ENCODE peak calls at places on chromosomes 5 and 9, in seven cellular contexts. One of them, this sample, is unnamed.

GRCh38 chr9:130950039-130950311 is 10.9 kb upstream of the FIBCD1 start:
- DNase-seq in HCT116: no peak
- DNase-seq in H1: no peak
- DNase-seq in erythroblast: no peak
- DNase-seq in adrenal gland: no peak
- DNase-seq in K562: no peak
- DNase-seq in A549: no peak
- DNase-seq in this sample: no peak

GRCh38 chr9:26753971-26754370 is 138.6 kb downstream of the CAAP1 start:
- DNase-seq in HCT116: no peak
- DNase-seq in H1: no peak
- DNase-seq in erythroblast: no peak
- DNase-seq in adrenal gland: no peak
- DNase-seq in K562: no peak
- DNase-seq in A549: no peak
- DNase-seq in this sample: no peak

GRCh38 chr9:6667633-6668280 is 22.2 kb upstream of the GLDC start:
- DNase-seq in HCT116: no peak
- DNase-seq in H1: no peak
- DNase-seq in erythroblast: peak; percentile 47
- DNase-seq in adrenal gland: no peak
- DNase-seq in K562: peak; percentile 37
- DNase-seq in A549: peak; percentile 53
- DNase-seq in this sample: no peak

GRCh38 chr5:136249678-136250266 is 56.8 kb upstream of the SMIM32 start:
- DNase-seq in HCT116: peak; percentile 54
- DNase-seq in H1: peak; percentile 61
- DNase-seq in erythroblast: peak; percentile 54
- DNase-seq in adrenal gland: peak; percentile 78
- DNase-seq in K562: peak; percentile 67
- DNase-seq in A549: peak; percentile 70
- DNase-seq in this sample: peak; percentile 37

GRCh38 chr9:128781186-128782070 is 5.6 kb upstream of the TBC1D13 start:
- DNase-seq in HCT116: no peak
- DNase-seq in H1: no peak
- DNase-seq in erythroblast: peak; percentile 69
- DNase-seq in adrenal gland: no peak
- DNase-seq in K562: no peak
- DNase-seq in A549: no peak
- DNase-seq in this sample: no peak

GRCh38 chr9:86303316-86303975 is 21.1 kb upstream of the ISCA1 start:
- DNase-seq in HCT116: no peak
- DNase-seq in H1: no peak
- DNase-seq in erythroblast: no peak
- DNase-seq in adrenal gland: no peak
- DNase-seq in K562: peak; percentile 12
- DNase-seq in A549: no peak
- DNase-seq in this sample: no peak

GRCh38 chr5:55918097-55919035 is 67.2 kb downstream of the IL31RA start:
- DNase-seq in HCT116: no peak
- DNase-seq in H1: peak; percentile 35
- DNase-seq in erythroblast: no peak
- DNase-seq in adrenal gland: no peak
- DNase-seq in K562: peak; percentile 25
- DNase-seq in A549: no peak
- DNase-seq in this sample: no peak

GRCh38 chr5:38847549-38848341 is 1.9 kb downstream of the OSMR start:
- DNase-seq in HCT116: no peak
- DNase-seq in H1: no peak
- DNase-seq in erythroblast: no peak
- DNase-seq in adrenal gland: no peak
- DNase-seq in K562: no peak
- DNase-seq in A549: peak; percentile 41
- DNase-seq in this sample: no peak

GRCh38 chr9:138122676-138123075 is 245.1 kb downstream of the CACNA1B start:
- DNase-seq in HCT116: no peak
- DNase-seq in H1: no peak
- DNase-seq in erythroblast: no peak
- DNase-seq in adrenal gland: no peak
- DNase-seq in K562: no peak
- DNase-seq in A549: no peak
- DNase-seq in this sample: no peak

DNA sequence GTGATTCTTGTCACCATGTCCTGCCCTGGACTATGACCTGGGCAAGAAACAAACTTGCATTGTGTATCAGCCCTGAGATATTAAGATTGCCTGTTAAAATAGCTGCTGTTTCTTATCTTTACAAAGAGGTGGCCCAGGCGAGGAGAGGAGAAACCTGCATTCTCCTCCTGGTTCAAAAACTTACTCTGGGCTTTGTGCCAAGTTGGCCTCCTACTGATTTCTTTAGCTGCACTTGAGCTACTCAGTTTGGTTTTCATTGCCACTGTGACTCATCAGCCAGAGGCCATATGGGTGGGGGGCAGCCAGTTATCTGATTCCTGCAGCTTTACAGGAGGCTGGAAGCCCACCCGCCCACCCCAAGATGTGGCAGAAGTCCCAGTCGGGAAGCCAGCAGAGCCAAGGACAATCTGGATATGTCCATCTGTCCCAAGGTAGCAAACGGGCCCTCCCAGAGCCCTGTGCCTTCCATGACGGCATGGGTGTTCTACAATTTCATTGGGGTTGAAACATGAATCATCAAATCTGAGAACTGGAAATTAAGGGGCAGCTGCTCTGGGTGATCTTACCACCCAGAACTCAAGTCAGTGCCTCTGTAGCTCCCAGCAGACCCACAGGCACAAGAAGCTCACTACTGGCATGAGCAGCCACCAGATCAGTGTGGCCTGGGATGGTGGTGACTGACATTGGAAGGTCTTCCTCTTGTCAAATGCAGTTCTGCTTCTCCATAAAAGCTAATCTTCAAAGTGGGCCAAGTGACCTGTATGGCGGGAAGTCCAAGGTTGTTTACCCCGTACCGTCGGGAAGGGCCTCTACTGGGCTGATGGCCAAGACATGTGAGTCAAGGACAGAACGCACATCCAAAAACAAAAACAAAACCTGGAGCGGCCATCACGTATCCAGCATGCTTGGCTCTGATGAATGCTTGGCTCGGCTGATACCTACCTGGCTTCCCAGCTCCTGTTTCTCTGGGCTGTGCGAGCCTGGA is 15.5 kb downstream of the FCN2 start:
- DNase-seq in HCT116: peak; percentile 69
- DNase-seq in H1: no peak
- DNase-seq in erythroblast: no peak
- DNase-seq in adrenal gland: peak; percentile 88
- DNase-seq in K562: peak; percentile 14
- DNase-seq in A549: peak; percentile 76
- DNase-seq in this sample: peak; percentile 92
- TF ChIP-seq POLR2A in HCT116: no peak
- TF ChIP-seq POLR2A in H1: no peak
- TF ChIP-seq POLR2A in erythroblast: no peak
- TF ChIP-seq POLR2A in adrenal gland: peak; percentile 27
- TF ChIP-seq POLR2A in K562: no peak
- TF ChIP-seq POLR2A in A549: no peak
- TF ChIP-seq POLR2A in this sample: no peak

GRCh38 chr5:124951676-124952075 is 205.2 kb upstream of the ZNF608 start:
- DNase-seq in HCT116: no peak
- DNase-seq in H1: no peak
- DNase-seq in erythroblast: no peak
- DNase-seq in adrenal gland: no peak
- DNase-seq in K562: no peak
- DNase-seq in A549: no peak
- DNase-seq in this sample: no peak
- TF ChIP-seq POLR2A in HCT116: no peak
- TF ChIP-seq POLR2A in H1: no peak
- TF ChIP-seq POLR2A in erythroblast: no peak
- TF ChIP-seq POLR2A in adrenal gland: no peak
- TF ChIP-seq POLR2A in K562: no peak
- TF ChIP-seq POLR2A in A549: no peak
- TF ChIP-seq POLR2A in this sample: no peak

GRCh38 chr5:157918811-157919742 is 60.1 kb upstream of the CLINT1 start:
- DNase-seq in HCT116: no peak
- DNase-seq in H1: no peak
- DNase-seq in erythroblast: no peak
- DNase-seq in adrenal gland: no peak
- DNase-seq in K562: peak; percentile 9
- DNase-seq in A549: peak; percentile 13
- DNase-seq in this sample: no peak
- TF ChIP-seq POLR2A in HCT116: no peak
- TF ChIP-seq POLR2A in H1: no peak
- TF ChIP-seq POLR2A in erythroblast: no peak
- TF ChIP-seq POLR2A in adrenal gland: no peak
- TF ChIP-seq POLR2A in K562: no peak
- TF ChIP-seq POLR2A in A549: no peak
- TF ChIP-seq POLR2A in this sample: no peak

GRCh38 chr5:139658928-139659667 is 10.9 kb downstream of the CXXC5 start:
- DNase-seq in HCT116: no peak
- DNase-seq in H1: no peak
- DNase-seq in erythroblast: peak; percentile 47
- DNase-seq in adrenal gland: peak; percentile 81
- DNase-seq in K562: peak; percentile 58
- DNase-seq in A549: peak; percentile 70
- DNase-seq in this sample: peak; percentile 77

GRCh38 chr5:139659673-139660072 is 11.5 kb downstream of the CXXC5 start:
- DNase-seq in HCT116: no peak
- DNase-seq in H1: no peak
- DNase-seq in erythroblast: no peak
- DNase-seq in adrenal gland: no peak
- DNase-seq in K562: no peak
- DNase-seq in A549: no peak
- DNase-seq in this sample: no peak

GRCh38 chr5:139660916-139661814 is 13.0 kb downstream of the CXXC5 start:
- DNase-seq in HCT116: peak; percentile 63
- DNase-seq in H1: no peak
- DNase-seq in erythroblast: peak; percentile 97
- DNase-seq in adrenal gland: peak; percentile 93
- DNase-seq in K562: peak; percentile 95
- DNase-seq in A549: peak; percentile 64
- DNase-seq in this sample: peak; percentile 92

GRCh38 chr5:139658501-139658927 is 10.4 kb downstream of the CXXC5 start:
- DNase-seq in HCT116: no peak
- DNase-seq in H1: no peak
- DNase-seq in erythroblast: no peak
- DNase-seq in adrenal gland: no peak
- DNase-seq in K562: no peak
- DNase-seq in A549: no peak
- DNase-seq in this sample: no peak

GRCh38 chr5:139660105-139660915 is 12.2 kb downstream of the CXXC5 start:
- DNase-seq in HCT116: no peak
- DNase-seq in H1: no peak
- DNase-seq in erythroblast: peak; percentile 41
- DNase-seq in adrenal gland: peak; percentile 90
- DNase-seq in K562: no peak
- DNase-seq in A549: peak; percentile 68
- DNase-seq in this sample: peak; percentile 78
- TF ChIP-seq POLR2A in HCT116: no peak
- TF ChIP-seq POLR2A in H1: no peak
- TF ChIP-seq POLR2A in erythroblast: no peak
- TF ChIP-seq POLR2A in adrenal gland: peak; percentile 88
- TF ChIP-seq POLR2A in K562: no peak
- TF ChIP-seq POLR2A in A549: no peak
- TF ChIP-seq POLR2A in this sample: peak; percentile 69

GRCh38 chr5:173327084-173327947 is 898 bp downstream of the STC2 start:
- DNase-seq in HCT116: no peak
- DNase-seq in H1: no peak
- DNase-seq in erythroblast: peak; percentile 16
- DNase-seq in adrenal gland: no peak
- DNase-seq in K562: peak; percentile 53
- DNase-seq in A549: peak; percentile 37
- DNase-seq in this sample: no peak

GRCh38 chr5:173326501-173326960 is 1.7 kb downstream of the STC2 start:
- DNase-seq in HCT116: no peak
- DNase-seq in H1: no peak
- DNase-seq in erythroblast: no peak
- DNase-seq in adrenal gland: no peak
- DNase-seq in K562: peak; percentile 40
- DNase-seq in A549: no peak
- DNase-seq in this sample: peak; percentile 95

GRCh38 chr5:173328896-173329369 is 719 bp upstream of the STC2 start:
- DNase-seq in HCT116: peak; percentile 54
- DNase-seq in H1: peak; percentile 78
- DNase-seq in erythroblast: peak; percentile 26
- DNase-seq in adrenal gland: no peak
- DNase-seq in K562: no peak
- DNase-seq in A549: peak; percentile 69
- DNase-seq in this sample: peak; percentile 61

GRCh38 chr5:173329370-173330150 is 1.3 kb upstream of the STC2 start:
- DNase-seq in HCT116: peak; percentile 50
- DNase-seq in H1: peak; percentile 80
- DNase-seq in erythroblast: peak; percentile 26
- DNase-seq in adrenal gland: no peak
- DNase-seq in K562: no peak
- DNase-seq in A549: peak; percentile 59
- DNase-seq in this sample: no peak

DNA sequence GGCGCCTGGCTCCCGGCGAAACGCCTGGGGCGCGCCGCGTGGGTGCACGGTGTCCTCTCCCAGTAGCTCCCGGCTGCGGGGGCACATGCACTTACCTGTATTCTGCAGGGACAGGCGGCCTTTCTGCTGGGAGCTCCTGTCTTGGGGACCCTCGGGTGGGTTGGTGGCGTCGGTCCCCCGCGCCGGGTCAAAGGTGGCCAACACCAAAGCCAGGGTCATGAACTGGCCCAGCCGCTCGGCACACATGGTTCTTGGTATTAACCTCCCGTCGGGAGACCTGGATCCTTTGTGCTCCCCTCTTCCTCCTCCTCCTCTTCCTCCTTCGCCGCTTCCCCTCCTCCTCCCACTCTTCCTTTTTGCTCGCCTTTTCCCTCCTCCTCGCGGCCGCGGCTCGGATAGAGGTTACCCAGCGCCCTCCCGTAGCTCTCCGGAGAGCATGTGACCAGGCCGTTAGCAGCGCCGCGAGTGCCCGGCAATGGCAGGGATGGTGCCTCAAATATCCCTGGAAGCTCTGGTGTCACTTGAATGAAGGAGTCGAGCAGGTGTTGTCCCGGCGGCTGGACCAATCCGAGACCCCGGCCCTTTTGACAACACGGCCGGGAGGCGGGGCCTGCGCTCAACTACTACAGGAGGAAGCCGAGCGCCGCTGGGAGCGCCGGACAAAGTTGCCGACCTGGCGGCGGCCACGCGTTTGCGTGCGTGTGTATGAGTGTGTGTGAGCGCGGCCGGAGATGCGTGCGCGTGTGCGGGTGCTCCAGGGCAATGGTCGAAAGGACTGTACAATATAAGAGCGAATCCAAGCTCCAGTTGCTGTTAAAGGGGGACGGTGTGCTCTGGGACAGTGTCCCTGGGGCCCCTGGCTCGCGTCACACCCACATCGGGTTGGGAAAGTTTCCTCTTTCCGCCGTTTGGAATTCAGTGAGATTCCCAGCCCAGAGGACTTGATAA is at the start of gene STC2:
- DNase-seq in HCT116: peak; percentile 95
- DNase-seq in H1: peak; percentile 93
- DNase-seq in erythroblast: peak; percentile 20
- DNase-seq in adrenal gland: no peak
- DNase-seq in K562: peak; percentile 92
- DNase-seq in A549: peak; percentile 91
- DNase-seq in this sample: peak; percentile 68
- TF ChIP-seq POLR2A in HCT116: peak; percentile 98
- TF ChIP-seq POLR2A in H1: no peak
- TF ChIP-seq POLR2A in erythroblast: no peak
- TF ChIP-seq POLR2A in adrenal gland: no peak
- TF ChIP-seq POLR2A in K562: peak; percentile 73
- TF ChIP-seq POLR2A in A549: peak; percentile 59
- TF ChIP-seq POLR2A in this sample: peak; percentile 66

GRCh38 chr5:179181988-179182387 is 121.8 kb downstream of the ZNF354C start:
- DNase-seq in HCT116: no peak
- DNase-seq in H1: no peak
- DNase-seq in erythroblast: no peak
- DNase-seq in adrenal gland: no peak
- DNase-seq in K562: no peak
- DNase-seq in A549: no peak
- DNase-seq in this sample: no peak
- TF ChIP-seq POLR2A in HCT116: no peak
- TF ChIP-seq POLR2A in H1: no peak
- TF ChIP-seq POLR2A in erythroblast: no peak
- TF ChIP-seq POLR2A in adrenal gland: no peak
- TF ChIP-seq POLR2A in K562: no peak
- TF ChIP-seq POLR2A in A549: no peak
- TF ChIP-seq POLR2A in this sample: no peak

This sample was measured in H54.